ENCODE peak calls at places on chromosome 13, in nine cellular contexts. Z, L, G, D, J, M, H, B and E are unnamed samples.

GRCh38 chr13:51818771-51819511 is 15.0 kb upstream of the DHRS12 start:
- DNase-seq in Z (no peak), L (no peak), G (no peak), D (no peak), J (no peak), M (peak; percentile 33), H (no peak), B (no peak), E (no peak)

GRCh38 chr13:39364797-39365468 is 238.1 kb downstream of the LHFPL6 start:
- DNase-seq in Z (no peak), L (no peak), G (no peak), D (no peak), J (no peak), M (no peak), H (no peak), B (peak; percentile 19), E (no peak)

GRCh38 chr13:46288570-46289259 is 77.0 kb downstream of the LRRC63 start:
- DNase-seq in Z (peak; percentile 69), L (no peak), G (no peak), D (no peak), J (no peak), M (peak; percentile 42), H (peak; percentile 13), B (no peak), E (no peak)

GRCh38 chr13:40116008-40116407 is 460.5 kb downstream of the COG6 start:
- DNase-seq in Z (no peak), L (no peak), G (no peak), D (peak; percentile 16), J (no peak), M (peak; percentile 89), H (peak; percentile 76), B (no peak), E (peak; percentile 24)

GRCh38 chr13:58324130-58324529 is 692.6 kb downstream of the PCDH17 start:
- DNase-seq in Z (no peak), L (no peak), G (no peak), D (no peak), J (no peak), M (no peak), H (no peak), B (no peak), E (no peak)

GRCh38 chr13:27839809-27840467 is 47.7 kb downstream of the GSX1 start:
- DNase-seq in Z (no peak), L (no peak), G (no peak), D (no peak), J (no peak), M (peak; percentile 60), H (no peak), B (no peak), E (no peak)

GRCh38 chr13:96091164-96091931 is 1.4 kb downstream of the HS6ST3 start:
- DNase-seq in Z (no peak), L (peak; percentile 14), G (no peak), D (no peak), J (no peak), M (peak; percentile 14), H (no peak), B (no peak), E (no peak)

GRCh38 chr13:60139272-60139671 is 24.5 kb downstream of the DIAPH3 start:
- DNase-seq in Z (no peak), L (no peak), G (no peak), D (no peak), J (no peak), M (peak; percentile 15), H (no peak), B (no peak), E (no peak)

GRCh38 chr13:25847635-25848616 is 203.9 kb downstream of the SHISA2 start:
- DNase-seq in Z (no peak), L (no peak), G (no peak), D (no peak), J (no peak), M (no peak), H (no peak), B (no peak), E (no peak)

GRCh38 chr13:51341232-51341631 is 1.7 kb downstream of the SERPINE3 start:
- DNase-seq in Z (no peak), L (no peak), G (no peak), D (no peak), J (no peak), M (no peak), H (no peak), B (no peak), E (no peak)

GRCh38 chr13:109271991-109272454 is 514.4 kb downstream of the IRS2 start:
- DNase-seq in Z (no peak), L (no peak), G (no peak), D (no peak), J (no peak), M (peak; percentile 79), H (no peak), B (no peak), E (no peak)

GRCh38 chr13:66353664-66354063 is 876.5 kb downstream of the PCDH9 start:
- DNase-seq in Z (no peak), L (no peak), G (no peak), D (no peak), J (no peak), M (no peak), H (no peak), B (no peak), E (no peak)

GRCh38 chr13:36549771-36550170 is 117.5 kb downstream of the CCNA1 start:
- DNase-seq in Z (no peak), L (no peak), G (no peak), D (no peak), J (no peak), M (no peak), H (no peak), B (no peak), E (no peak)

GRCh38 chr13:33612641-33613638 is 205.0 kb upstream of the RFC3 start:
- DNase-seq in Z (no peak), L (no peak), G (no peak), D (no peak), J (no peak), M (no peak), H (no peak), B (no peak), E (no peak)

GRCh38 chr13:65854431-65854830 is 1375.7 kb downstream of the PCDH9 start:
- DNase-seq in Z (no peak), L (no peak), G (no peak), D (no peak), J (no peak), M (no peak), H (no peak), B (no peak), E (no peak)

GRCh38 chr13:113622791-113623490 is 35.1 kb downstream of the ATP4B start:
- DNase-seq in Z (no peak), L (peak; percentile 5), G (no peak), D (no peak), J (no peak), M (no peak), H (no peak), B (no peak), E (no peak)

GRCh38 chr13:76820759-76821158 is 65.4 kb downstream of the KCTD12 start:
- DNase-seq in Z (no peak), L (peak; percentile 61), G (no peak), D (no peak), J (no peak), M (peak; percentile 5), H (no peak), B (no peak), E (peak; percentile 71)

GRCh38 chr13:53242015-53242414 is 213.4 kb downstream of the OLFM4 start:
- DNase-seq in Z (no peak), L (no peak), G (no peak), D (no peak), J (no peak), M (no peak), H (no peak), B (no peak), E (no peak)

GRCh38 chr13:29435125-29435911 is 160.2 kb downstream of the SLC7A1 start:
- DNase-seq in Z (no peak), L (no peak), G (no peak), D (no peak), J (no peak), M (peak; percentile 88), H (no peak), B (peak; percentile 66), E (peak; percentile 63)

GRCh38 chr13:54110597-54110996 is 1082.0 kb downstream of the OLFM4 start:
- DNase-seq in Z (no peak), L (no peak), G (no peak), D (no peak), J (no peak), M (no peak), H (no peak), B (no peak), E (no peak)

GRCh38 chr13:20461860-20462532 is 63.7 kb downstream of the CRYL1 start:
- DNase-seq in Z (no peak), L (peak; percentile 23), G (no peak), D (no peak), J (no peak), M (peak; percentile 41), H (no peak), B (no peak), E (no peak)

GRCh38 chr13:34748078-34748477 is 194.0 kb upstream of the NBEA start:
- DNase-seq in Z (no peak), L (peak; percentile 21), G (no peak), D (no peak), J (no peak), M (peak; percentile 79), H (no peak), B (no peak), E (no peak)

GRCh38 chr13:48233886-48234488 is 981 bp downstream of the ITM2B start:
- DNase-seq in Z (no peak), L (no peak), G (no peak), D (no peak), J (no peak), M (peak; percentile 58), H (no peak), B (no peak), E (no peak)

GRCh38 chr13:65461590-65461989 is 1768.5 kb downstream of the PCDH9 start:
- DNase-seq in Z (no peak), L (no peak), G (no peak), D (no peak), J (no peak), M (peak; percentile 2), H (peak; percentile 52), B (peak; percentile 30), E (no peak)

GRCh38 chr13:25816239-25816638 is 235.6 kb downstream of the SHISA2 start:
- DNase-seq in Z (no peak), L (no peak), G (no peak), D (no peak), J (no peak), M (no peak), H (no peak), B (no peak), E (no peak)